ENCODE peak calls at places on chromosomes 12 and 14, in six cellular contexts. One of them, this sample, is unnamed.

GRCh38 chr12:52907092-52907810 is 2.4 kb upstream of the KRT8 start:
- DNase-seq in dorsolateral prefrontal cortex: no peak
- DNase-seq in pancreas: peak
- DNase-seq in stomach: peak
- DNase-seq in spleen: no peak
- DNase-seq in caudate nucleus: no peak
- DNase-seq in this sample: no peak

GRCh38 chr12:68203460-68203875 is 22.1 kb downstream of the IL26 start:
- DNase-seq in dorsolateral prefrontal cortex: no peak
- DNase-seq in pancreas: no peak
- DNase-seq in stomach: no peak
- DNase-seq in spleen: no peak
- DNase-seq in caudate nucleus: no peak
- DNase-seq in this sample: no peak

GRCh38 chr12:111122458-111122878 is 202.1 kb upstream of the MYL2 start:
- DNase-seq in dorsolateral prefrontal cortex: no peak
- DNase-seq in pancreas: no peak
- DNase-seq in stomach: no peak
- DNase-seq in spleen: no peak
- DNase-seq in caudate nucleus: no peak
- DNase-seq in this sample: peak

GRCh38 chr14:74539503-74539902 is 45.9 kb downstream of the ISCA2 start:
- DNase-seq in dorsolateral prefrontal cortex: no peak
- DNase-seq in pancreas: no peak
- DNase-seq in stomach: no peak
- DNase-seq in spleen: peak
- DNase-seq in caudate nucleus: no peak
- DNase-seq in this sample: no peak

GRCh38 chr12:106715582-106715981 is 58.9 kb upstream of the RIC8B start:
- DNase-seq in dorsolateral prefrontal cortex: no peak
- DNase-seq in pancreas: no peak
- DNase-seq in stomach: no peak
- DNase-seq in spleen: no peak
- DNase-seq in caudate nucleus: no peak
- DNase-seq in this sample: no peak

GRCh38 chr14:61472025-61472672 is 150.8 kb downstream of the PRKCH start:
- DNase-seq in dorsolateral prefrontal cortex: no peak
- DNase-seq in pancreas: no peak
- DNase-seq in stomach: no peak
- DNase-seq in spleen: peak
- DNase-seq in caudate nucleus: no peak
- DNase-seq in this sample: peak

GRCh38 chr12:72540811-72541210 is 268.6 kb downstream of the TRHDE start:
- DNase-seq in dorsolateral prefrontal cortex: no peak
- DNase-seq in pancreas: no peak
- DNase-seq in stomach: no peak
- DNase-seq in spleen: no peak
- DNase-seq in caudate nucleus: no peak
- DNase-seq in this sample: no peak

GRCh38 chr12:90163975-90164374 is 455.3 kb upstream of the ATP2B1 start:
- DNase-seq in dorsolateral prefrontal cortex: no peak
- DNase-seq in pancreas: no peak
- DNase-seq in stomach: no peak
- DNase-seq in spleen: no peak
- DNase-seq in caudate nucleus: no peak
- DNase-seq in this sample: no peak

GRCh38 chr14:93975791-93976476 is 436 bp downstream of the ASB2 start:
- DNase-seq in dorsolateral prefrontal cortex: no peak
- DNase-seq in pancreas: no peak
- DNase-seq in stomach: no peak
- DNase-seq in spleen: no peak
- DNase-seq in caudate nucleus: peak
- DNase-seq in this sample: no peak

GRCh38 chr12:78359530-78359929 is 505.0 kb upstream of the SYT1 start:
- DNase-seq in dorsolateral prefrontal cortex: no peak
- DNase-seq in pancreas: no peak
- DNase-seq in stomach: no peak
- DNase-seq in spleen: no peak
- DNase-seq in caudate nucleus: no peak
- DNase-seq in this sample: no peak

GRCh38 chr14:75454963-75455546 is 27.2 kb downstream of the JDP2 start:
- DNase-seq in dorsolateral prefrontal cortex: no peak
- DNase-seq in pancreas: peak
- DNase-seq in stomach: peak
- DNase-seq in spleen: no peak
- DNase-seq in caudate nucleus: no peak
- DNase-seq in this sample: no peak

GRCh38 chr12:109877504-109878246 is 2.7 kb downstream of the GLTP start:
- DNase-seq in dorsolateral prefrontal cortex: peak
- DNase-seq in pancreas: no peak
- DNase-seq in stomach: no peak
- DNase-seq in spleen: no peak
- DNase-seq in caudate nucleus: peak
- DNase-seq in this sample: no peak

GRCh38 chr12:43038991-43039390 is 449.4 kb upstream of the PRICKLE1 start:
- DNase-seq in dorsolateral prefrontal cortex: no peak
- DNase-seq in pancreas: no peak
- DNase-seq in stomach: no peak
- DNase-seq in spleen: no peak
- DNase-seq in caudate nucleus: no peak
- DNase-seq in this sample: no peak

GRCh38 chr14:37172024-37172869 is at the start of gene SLC25A21:
- DNase-seq in dorsolateral prefrontal cortex: peak
- DNase-seq in pancreas: peak
- DNase-seq in stomach: peak
- DNase-seq in spleen: peak
- DNase-seq in caudate nucleus: peak
- DNase-seq in this sample: peak

GRCh38 chr12:81942588-81942987 is 183.4 kb upstream of the PPFIA2 start:
- DNase-seq in dorsolateral prefrontal cortex: no peak
- DNase-seq in pancreas: no peak
- DNase-seq in stomach: no peak
- DNase-seq in spleen: no peak
- DNase-seq in caudate nucleus: no peak
- DNase-seq in this sample: no peak

GRCh38 chr14:95818581-95818980 is 58.1 kb upstream of the TUNAR start:
- DNase-seq in dorsolateral prefrontal cortex: no peak
- DNase-seq in pancreas: no peak
- DNase-seq in stomach: no peak
- DNase-seq in spleen: no peak
- DNase-seq in caudate nucleus: no peak
- DNase-seq in this sample: no peak

GRCh38 chr12:6492838-6493579 is at the start of gene MRPL51:
- DNase-seq in dorsolateral prefrontal cortex: peak
- DNase-seq in pancreas: peak
- DNase-seq in stomach: peak
- DNase-seq in spleen: peak
- DNase-seq in caudate nucleus: peak
- DNase-seq in this sample: peak

GRCh38 chr12:2129076-2129475 is 76.3 kb downstream of the CACNA1C start:
- DNase-seq in dorsolateral prefrontal cortex: no peak
- DNase-seq in pancreas: no peak
- DNase-seq in stomach: no peak
- DNase-seq in spleen: no peak
- DNase-seq in caudate nucleus: no peak
- DNase-seq in this sample: peak

GRCh38 chr14:64708148-64709004 is 4.2 kb downstream of the PLEKHG3 start:
- DNase-seq in dorsolateral prefrontal cortex: no peak
- DNase-seq in pancreas: no peak
- DNase-seq in stomach: no peak
- DNase-seq in spleen: peak
- DNase-seq in caudate nucleus: no peak
- DNase-seq in this sample: peak

GRCh38 chr14:55430024-55430690 is 10.3 kb downstream of the TBPL2 start:
- DNase-seq in dorsolateral prefrontal cortex: no peak
- DNase-seq in pancreas: no peak
- DNase-seq in stomach: no peak
- DNase-seq in spleen: no peak
- DNase-seq in caudate nucleus: no peak
- DNase-seq in this sample: peak

GRCh38 chr12:193282-193681 is 20.7 kb downstream of the SLC6A12 start:
- DNase-seq in dorsolateral prefrontal cortex: no peak
- DNase-seq in pancreas: no peak
- DNase-seq in stomach: no peak
- DNase-seq in spleen: peak
- DNase-seq in caudate nucleus: peak
- DNase-seq in this sample: no peak

GRCh38 chr12:97160277-97160676 is 253.2 kb downstream of the NEDD1 start:
- DNase-seq in dorsolateral prefrontal cortex: no peak
- DNase-seq in pancreas: no peak
- DNase-seq in stomach: no peak
- DNase-seq in spleen: no peak
- DNase-seq in caudate nucleus: no peak
- DNase-seq in this sample: no peak

GRCh38 chr14:58488550-58488949 is 61.0 kb downstream of the KIAA0586 start:
- DNase-seq in dorsolateral prefrontal cortex: no peak
- DNase-seq in pancreas: no peak
- DNase-seq in stomach: no peak
- DNase-seq in spleen: no peak
- DNase-seq in caudate nucleus: no peak
- DNase-seq in this sample: peak

GRCh38 chr14:69667938-69668336 is 56.5 kb downstream of the SUSD6 start:
- DNase-seq in dorsolateral prefrontal cortex: no peak
- DNase-seq in pancreas: no peak
- DNase-seq in stomach: no peak
- DNase-seq in spleen: no peak
- DNase-seq in caudate nucleus: no peak
- DNase-seq in this sample: no peak

GRCh38 chr14:69670093-69670492 is 58.7 kb downstream of the SUSD6 start:
- DNase-seq in dorsolateral prefrontal cortex: no peak
- DNase-seq in pancreas: no peak
- DNase-seq in stomach: no peak
- DNase-seq in spleen: no peak
- DNase-seq in caudate nucleus: no peak
- DNase-seq in this sample: no peak

GRCh38 chr14:69671365-69672050 is 60.1 kb downstream of the SUSD6 start:
- DNase-seq in dorsolateral prefrontal cortex: no peak
- DNase-seq in pancreas: no peak
- DNase-seq in stomach: no peak
- DNase-seq in spleen: no peak
- DNase-seq in caudate nucleus: no peak
- DNase-seq in this sample: no peak

GRCh38 chr14:69666698-69667211 is 55.4 kb downstream of the SUSD6 start:
- DNase-seq in dorsolateral prefrontal cortex: no peak
- DNase-seq in pancreas: no peak
- DNase-seq in stomach: no peak
- DNase-seq in spleen: no peak
- DNase-seq in caudate nucleus: no peak
- DNase-seq in this sample: no peak

DNA sequence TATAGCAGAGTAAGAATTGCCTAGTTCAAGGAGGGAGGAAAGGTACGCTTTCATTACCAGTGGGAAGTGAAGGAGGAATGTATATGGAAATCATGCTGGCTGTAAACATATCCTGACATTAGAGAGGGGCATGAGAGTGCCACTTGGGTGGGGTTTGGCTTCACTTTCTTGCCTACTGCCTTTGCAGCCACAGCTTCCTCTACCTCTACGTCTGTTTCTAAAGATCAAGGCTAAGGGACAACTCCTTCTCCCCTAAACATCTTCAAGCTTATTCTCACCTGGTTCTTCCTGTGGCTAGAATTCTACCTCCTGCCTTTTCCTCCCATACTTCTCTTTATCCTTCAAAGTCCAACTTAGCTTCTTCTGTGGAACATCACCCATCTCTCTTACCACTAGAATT is 58.0 kb downstream of the SUSD6 start:
- DNase-seq in dorsolateral prefrontal cortex: no peak
- DNase-seq in pancreas: no peak
- DNase-seq in stomach: no peak
- DNase-seq in spleen: no peak
- DNase-seq in caudate nucleus: no peak
- DNase-seq in this sample: no peak
- H3K27ac ChIP-seq in dorsolateral prefrontal cortex: no peak
- H3K27ac ChIP-seq in pancreas: no peak
- H3K27ac ChIP-seq in stomach: no peak
- H3K27ac ChIP-seq in spleen: peak
- H3K27ac ChIP-seq in caudate nucleus: no peak
- H3K27ac ChIP-seq in this sample: no peak

GRCh38 chr12:11757531-11757930 is 108.1 kb downstream of the ETV6 start:
- DNase-seq in dorsolateral prefrontal cortex: no peak
- DNase-seq in pancreas: no peak
- DNase-seq in stomach: no peak
- DNase-seq in spleen: no peak
- DNase-seq in caudate nucleus: no peak
- DNase-seq in this sample: no peak
- H3K27ac ChIP-seq in dorsolateral prefrontal cortex: peak
- H3K27ac ChIP-seq in pancreas: no peak
- H3K27ac ChIP-seq in stomach: peak
- H3K27ac ChIP-seq in spleen: peak
- H3K27ac ChIP-seq in caudate nucleus: no peak
- H3K27ac ChIP-seq in this sample: no peak

GRCh38 chr14:22481546-22481945 is 107.5 kb downstream of the DAD1 start:
- DNase-seq in dorsolateral prefrontal cortex: no peak
- DNase-seq in pancreas: no peak
- DNase-seq in stomach: no peak
- DNase-seq in spleen: no peak
- DNase-seq in caudate nucleus: no peak
- DNase-seq in this sample: no peak
- H3K27ac ChIP-seq in dorsolateral prefrontal cortex: no peak
- H3K27ac ChIP-seq in pancreas: no peak
- H3K27ac ChIP-seq in stomach: peak
- H3K27ac ChIP-seq in spleen: peak
- H3K27ac ChIP-seq in caudate nucleus: no peak
- H3K27ac ChIP-seq in this sample: no peak

GRCh38 chr12:104167519-104168458 is 29.8 kb upstream of the NFYB start:
- DNase-seq in dorsolateral prefrontal cortex: no peak
- DNase-seq in pancreas: no peak
- DNase-seq in stomach: no peak
- DNase-seq in spleen: no peak
- DNase-seq in caudate nucleus: no peak
- DNase-seq in this sample: no peak

GRCh38 chr12:104164635-104165034 is 26.6 kb upstream of the NFYB start:
- DNase-seq in dorsolateral prefrontal cortex: no peak
- DNase-seq in pancreas: no peak
- DNase-seq in stomach: no peak
- DNase-seq in spleen: no peak
- DNase-seq in caudate nucleus: no peak
- DNase-seq in this sample: no peak

GRCh38 chr12:104166465-104166864 is 28.5 kb upstream of the NFYB start:
- DNase-seq in dorsolateral prefrontal cortex: no peak
- DNase-seq in pancreas: no peak
- DNase-seq in stomach: no peak
- DNase-seq in spleen: no peak
- DNase-seq in caudate nucleus: no peak
- DNase-seq in this sample: no peak

GRCh38 chr12:104163631-104164030 is 25.6 kb upstream of the NFYB start:
- DNase-seq in dorsolateral prefrontal cortex: no peak
- DNase-seq in pancreas: no peak
- DNase-seq in stomach: no peak
- DNase-seq in spleen: no peak
- DNase-seq in caudate nucleus: no peak
- DNase-seq in this sample: no peak

DNA sequence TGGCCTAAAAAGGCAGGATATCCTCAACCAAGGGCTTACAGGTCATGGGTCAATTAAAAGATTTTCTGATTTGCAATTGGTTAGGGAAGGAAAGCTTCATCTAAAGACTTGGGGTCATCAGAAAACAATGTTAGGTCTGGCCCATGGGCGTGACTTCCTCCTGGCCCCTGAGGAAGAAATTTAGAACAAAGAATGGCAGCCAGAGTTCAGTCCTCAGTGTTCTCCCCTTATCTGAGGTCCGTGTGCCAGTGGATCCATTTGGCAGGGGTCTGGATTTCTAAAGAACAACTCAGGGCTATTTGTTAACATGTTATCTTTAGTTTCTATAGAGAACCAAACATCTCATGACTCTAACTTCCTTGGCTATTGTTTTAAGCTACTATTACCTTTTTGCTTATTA is 27.8 kb upstream of the NFYB start:
- DNase-seq in dorsolateral prefrontal cortex: no peak
- DNase-seq in pancreas: no peak
- DNase-seq in stomach: no peak
- DNase-seq in spleen: no peak
- DNase-seq in caudate nucleus: no peak
- DNase-seq in this sample: no peak
- H3K27ac ChIP-seq in dorsolateral prefrontal cortex: no peak
- H3K27ac ChIP-seq in pancreas: no peak
- H3K27ac ChIP-seq in stomach: no peak
- H3K27ac ChIP-seq in spleen: no peak
- H3K27ac ChIP-seq in caudate nucleus: no peak
- H3K27ac ChIP-seq in this sample: no peak

This sample was measured in RWPE1.